ENCODE peak calls at places on chromosomes 13 and 19, in six cellular contexts. One of them, this sample, is unnamed.

GRCh38 chr13:41332829-41333228 is 21.8 kb downstream of the NAA16 start:
- DNase-seq in activated CD4-positive, alpha-beta memory T cell treated with anti-CD3 and anti-CD28 coated beads, Interleukin-2, amount 10 ng/mL, durations not matched to agents 7 days and 5 days: no peak
- DNase-seq in GM12891: no peak
- DNase-seq in PC-9: no peak
- DNase-seq in SHP77: no peak
- DNase-seq in ELR: no peak
- DNase-seq in this sample: no peak

GRCh38 chr19:39167461-39168257 is 29.1 kb upstream of the NCCRP1 start:
- DNase-seq in ELR: no peak
- DNase-seq in PC-9: peak
- DNase-seq in SHP77: no peak
- DNase-seq in activated CD4-positive, alpha-beta memory T cell treated with anti-CD3 and anti-CD28 coated beads, Interleukin-2, amount 10 ng/mL, durations not matched to agents 7 days and 5 days: no peak
- DNase-seq in GM12891: no peak
- DNase-seq in this sample: no peak

GRCh38 chr19:16045893-16046292 is 30.4 kb upstream of the TPM4 start:
- DNase-seq in GM12891: no peak
- DNase-seq in PC-9: no peak
- DNase-seq in ELR: no peak
- DNase-seq in activated CD4-positive, alpha-beta memory T cell treated with anti-CD3 and anti-CD28 coated beads, Interleukin-2, amount 10 ng/mL, durations not matched to agents 7 days and 5 days: no peak
- DNase-seq in SHP77: no peak
- DNase-seq in this sample: no peak

GRCh38 chr19:38245826-38246498 is 10.2 kb downstream of the PPP1R14A start:
- DNase-seq in activated CD4-positive, alpha-beta memory T cell treated with anti-CD3 and anti-CD28 coated beads, Interleukin-2, amount 10 ng/mL, durations not matched to agents 7 days and 5 days: no peak
- DNase-seq in GM12891: no peak
- DNase-seq in ELR: no peak
- DNase-seq in PC-9: no peak
- DNase-seq in SHP77: no peak
- DNase-seq in this sample: no peak

GRCh38 chr19:5547881-5548280 is 19.9 kb downstream of the TINCR start:
- DNase-seq in SHP77: peak
- DNase-seq in ELR: peak
- DNase-seq in activated CD4-positive, alpha-beta memory T cell treated with anti-CD3 and anti-CD28 coated beads, Interleukin-2, amount 10 ng/mL, durations not matched to agents 7 days and 5 days: peak
- DNase-seq in PC-9: peak
- DNase-seq in GM12891: no peak
- DNase-seq in this sample: peak

GRCh38 chr13:66567899-66568612 is 662.1 kb downstream of the PCDH9 start:
- DNase-seq in SHP77: no peak
- DNase-seq in ELR: no peak
- DNase-seq in GM12891: no peak
- DNase-seq in PC-9: no peak
- DNase-seq in activated CD4-positive, alpha-beta memory T cell treated with anti-CD3 and anti-CD28 coated beads, Interleukin-2, amount 10 ng/mL, durations not matched to agents 7 days and 5 days: no peak
- DNase-seq in this sample: no peak

GRCh38 chr13:30865131-30866009 is 40.7 kb upstream of the MEDAG start:
- DNase-seq in PC-9: peak
- DNase-seq in SHP77: peak
- DNase-seq in ELR: peak
- DNase-seq in activated CD4-positive, alpha-beta memory T cell treated with anti-CD3 and anti-CD28 coated beads, Interleukin-2, amount 10 ng/mL, durations not matched to agents 7 days and 5 days: peak
- DNase-seq in GM12891: peak
- DNase-seq in this sample: peak

GRCh38 chr19:51686171-51686570 is 7.0 kb upstream of the SPACA6 start:
- DNase-seq in activated CD4-positive, alpha-beta memory T cell treated with anti-CD3 and anti-CD28 coated beads, Interleukin-2, amount 10 ng/mL, durations not matched to agents 7 days and 5 days: no peak
- DNase-seq in GM12891: no peak
- DNase-seq in PC-9: no peak
- DNase-seq in SHP77: no peak
- DNase-seq in ELR: no peak
- DNase-seq in this sample: no peak

GRCh38 chr19:29606420-29606747 is 301 bp downstream of the POP4 start:
- DNase-seq in GM12891: no peak
- DNase-seq in ELR: no peak
- DNase-seq in activated CD4-positive, alpha-beta memory T cell treated with anti-CD3 and anti-CD28 coated beads, Interleukin-2, amount 10 ng/mL, durations not matched to agents 7 days and 5 days: no peak
- DNase-seq in SHP77: no peak
- DNase-seq in PC-9: no peak
- DNase-seq in this sample: no peak

GRCh38 chr13:57878291-57878690 is 246.7 kb downstream of the PCDH17 start:
- DNase-seq in GM12891: no peak
- DNase-seq in activated CD4-positive, alpha-beta memory T cell treated with anti-CD3 and anti-CD28 coated beads, Interleukin-2, amount 10 ng/mL, durations not matched to agents 7 days and 5 days: no peak
- DNase-seq in PC-9: no peak
- DNase-seq in ELR: no peak
- DNase-seq in SHP77: no peak
- DNase-seq in this sample: no peak